ENCODE peak calls at places on chromosome 19, in seven cellular contexts. N is neural progenitor cell; G is breast epithelium; E is body of pancreas; D is tibial artery; B is fibroblast of lung; A is CD4-positive, alpha-beta T cell. S is an unnamed sample.
A peak's percentile ranks its signal among the peaks of the same experiment; 100 is the strongest.

GRCh38 chr19:36420961-36421748 is 2.7 kb upstream of the ZFP82 start:
- DNase-seq in N (peak; percentile 15), G (peak; percentile 51), E (no peak), D (peak; percentile 64), B (peak; percentile 71), A (no peak), S (no peak)

GRCh38 chr19:11451942-11452813 is 16.7 kb downstream of the PRKCSH start:
- DNase-seq in N (peak; percentile 45), G (no peak), E (no peak), D (no peak), B (no peak), A (no peak), S (no peak)

GRCh38 chr19:44747739-44748425 is 626 bp upstream of the BCL3 start:
- DNase-seq in N (peak; percentile 17), G (no peak), E (peak; percentile 78), D (peak; percentile 87), B (peak; percentile 70), A (no peak), S (no peak)

GRCh38 chr19:492091-492531 is 4.2 kb upstream of the MADCAM1 start:
- DNase-seq in N (no peak), G (no peak), E (no peak), D (no peak), B (no peak), A (peak; percentile 48), S (peak; percentile 52)

GRCh38 chr19:51810228-51810627 is 15.3 kb downstream of the FPR3 start:
- DNase-seq in N (no peak), G (no peak), E (no peak), D (no peak), B (no peak), A (no peak), S (no peak)

GRCh38 chr19:42284066-42284501 is 15.0 kb downstream of the CIC start:
- DNase-seq in N (peak; percentile 88), G (peak; percentile 80), E (peak; percentile 84), D (peak; percentile 93), B (peak; percentile 70), A (peak; percentile 84), S (peak; percentile 75)

GRCh38 chr19:14368011-14368513 is 13.2 kb upstream of the ADGRE5 start:
- DNase-seq in N (no peak), G (no peak), E (no peak), D (no peak), B (no peak), A (no peak), S (no peak)

GRCh38 chr19:16366433-16367268 is 42.0 kb downstream of the KLF2 start:
- DNase-seq in N (no peak), G (no peak), E (no peak), D (no peak), B (no peak), A (no peak), S (no peak)

GRCh38 chr19:38985262-38985661 is 9.7 kb upstream of the FBXO17 start:
- DNase-seq in N (no peak), G (no peak), E (no peak), D (no peak), B (no peak), A (no peak), S (no peak)

GRCh38 chr19:20640545-20640944 is 20.8 kb downstream of the ZNF626 start:
- DNase-seq in N (no peak), G (no peak), E (no peak), D (no peak), B (no peak), A (no peak), S (no peak)

GRCh38 chr19:38252935-38253691 is 3.1 kb downstream of the PPP1R14A start:
- DNase-seq in N (peak; percentile 43), G (no peak), E (no peak), D (peak; percentile 94), B (no peak), A (no peak), S (no peak)

GRCh38 chr19:49390978-49391304 is 2.9 kb downstream of the KASH5 start:
- DNase-seq in N (no peak), G (no peak), E (peak; percentile 87), D (no peak), B (no peak), A (no peak), S (no peak)

GRCh38 chr19:13833330-13834265 is 38.4 kb downstream of the ZSWIM4 start:
- DNase-seq in N (peak; percentile 95), G (peak; percentile 99), E (peak; percentile 95), D (peak; percentile 98), B (peak; percentile 87), A (peak; percentile 84), S (peak; percentile 90)

GRCh38 chr19:41939861-41940442 is 11.7 kb upstream of the ERFL start:
- DNase-seq in N (peak; percentile 62), G (no peak), E (no peak), D (no peak), B (no peak), A (no peak), S (no peak)

GRCh38 chr19:52673014-52673413 is 34.9 kb upstream of the ZNF83 start:
- DNase-seq in N (no peak), G (no peak), E (no peak), D (no peak), B (peak; percentile 13), A (no peak), S (no peak)

GRCh38 chr19:14563989-14564650 is 7.7 kb downstream of the NDUFB7 start:
- DNase-seq in N (peak; percentile 71), G (no peak), E (no peak), D (no peak), B (no peak), A (no peak), S (peak; percentile 53)

GRCh38 chr19:44401108-44401786 is at the start of gene ZNF285:
- DNase-seq in N (peak; percentile 98), G (peak; percentile 90), E (peak; percentile 94), D (peak; percentile 94), B (peak; percentile 97), A (peak; percentile 57), S (peak; percentile 53)

GRCh38 chr19:21483589-21484170 is 21.7 kb upstream of the ZNF429 start:
- DNase-seq in N (peak; percentile 45), G (peak; percentile 75), E (peak; percentile 28), D (peak; percentile 66), B (no peak), A (peak; percentile 31), S (peak; percentile 63)

GRCh38 chr19:16117594-16118033 is 5.9 kb downstream of the RAB8A start:
- DNase-seq in N (no peak), G (no peak), E (no peak), D (no peak), B (no peak), A (no peak), S (no peak)

GRCh38 chr19:4694211-4694987 is 24.3 kb upstream of the MYDGF start:
- DNase-seq in N (no peak), G (peak; percentile 93), E (no peak), D (no peak), B (peak; percentile 99), A (no peak), S (no peak)

GRCh38 chr19:11130824-11131455 is 24.6 kb downstream of the SPC24 start:
- DNase-seq in N (peak; percentile 75), G (peak; percentile 89), E (peak; percentile 84), D (peak; percentile 90), B (peak; percentile 41), A (peak; percentile 63), S (peak; percentile 77)

GRCh38 chr19:38741670-38742069 is 2.6 kb downstream of the CAPN12 start:
- DNase-seq in N (no peak), G (no peak), E (no peak), D (no peak), B (no peak), A (no peak), S (no peak)

GRCh38 chr19:35609881-35610353 is 2.6 kb upstream of the HAUS5 start:
- DNase-seq in N (no peak), G (no peak), E (no peak), D (no peak), B (no peak), A (peak; percentile 23), S (no peak)

GRCh38 chr19:19420570-19421301 is 15.3 kb downstream of the GATAD2A start:
- DNase-seq in N (no peak), G (no peak), E (peak; percentile 16), D (no peak), B (peak; percentile 38), A (no peak), S (no peak)

GRCh38 chr19:15526408-15526807 is 18.1 kb downstream of the CYP4F22 start:
- DNase-seq in N (no peak), G (no peak), E (no peak), D (no peak), B (no peak), A (no peak), S (no peak)

GRCh38 chr19:30529876-30530275 is 157.7 kb downstream of the ZNF536 start:
- DNase-seq in N (no peak), G (no peak), E (no peak), D (no peak), B (no peak), A (no peak), S (no peak)
- H3K9me3 ChIP-seq in N (no peaks in the 10 kb centered on the region), G (no peaks in the 10 kb centered on the region), E (no peaks in the 10 kb centered on the region), D (no peaks in the 10 kb centered on the region), B (no peaks in the 10 kb centered on the region), A (no peaks in the 10 kb centered on the region), S (no peaks in the 10 kb centered on the region)

DNA sequence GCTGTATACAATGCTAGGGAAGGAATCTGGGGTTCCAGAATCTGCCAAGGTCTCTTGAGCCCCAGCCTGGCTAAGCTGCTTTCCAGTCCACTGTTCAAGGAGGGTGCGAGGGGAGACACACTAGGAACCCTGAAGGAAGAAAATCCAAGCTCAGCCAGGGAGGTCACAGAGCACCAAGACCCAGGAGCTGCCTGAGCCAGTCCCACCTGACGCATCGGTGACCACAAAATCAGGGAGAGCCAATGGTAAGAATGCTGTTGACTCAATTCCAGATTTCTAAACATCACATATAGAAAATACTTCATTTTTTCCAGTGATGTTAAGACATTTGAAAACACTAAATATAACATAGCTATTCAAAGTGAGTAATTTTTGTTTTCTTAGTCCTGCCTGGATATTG is 50.1 kb downstream of the CEP89 start:
- DNase-seq in N (no peak), G (no peak), E (no peak), D (no peak), B (no peak), A (no peak), S (no peak)
- H3K9me3 ChIP-seq in N (no peaks in the 10 kb centered on the region), G (no peaks in the 10 kb centered on the region), E (no peaks in the 10 kb centered on the region), D (no peaks in the 10 kb centered on the region), B (no peaks in the 10 kb centered on the region), A (no peaks in the 10 kb centered on the region), S (no peaks in the 10 kb centered on the region)

GRCh38 chr19:22602631-22603272 is 31.4 kb upstream of the ZNF492 start:
- DNase-seq in N (no peak), G (no peak), E (no peak), D (no peak), B (no peak), A (no peak), S (no peak)
- H3K9me3 ChIP-seq in N (peaks cover 6% of the 10 kb centered on the region), G (peaks cover 3% of the 10 kb centered on the region), E (no peaks in the 10 kb centered on the region), D (no peaks in the 10 kb centered on the region), B (no peaks in the 10 kb centered on the region), A (no peaks in the 10 kb centered on the region), S (no peaks in the 10 kb centered on the region)

GRCh38 chr19:27964165-27964564 is 1248.8 kb downstream of the UQCRFS1 start:
- DNase-seq in N (no peak), G (no peak), E (no peak), D (no peak), B (peak; percentile 39), A (no peak), S (no peak)

GRCh38 chr19:27962260-27962659 is 1250.7 kb downstream of the UQCRFS1 start:
- DNase-seq in N (no peak), G (no peak), E (no peak), D (no peak), B (peak; percentile 79), A (no peak), S (no peak)

GRCh38 chr19:27971869-27972268 is 1241.1 kb downstream of the UQCRFS1 start:
- DNase-seq in N (no peak), G (no peak), E (no peak), D (no peak), B (no peak), A (no peak), S (no peak)

GRCh38 chr19:27971071-27971470 is 1241.9 kb downstream of the UQCRFS1 start:
- DNase-seq in N (peak; percentile 86), G (no peak), E (no peak), D (no peak), B (peak; percentile 88), A (no peak), S (no peak)

GRCh38 chr19:27966390-27966816 is 1246.5 kb downstream of the UQCRFS1 start:
- DNase-seq in N (peak; percentile 19), G (no peak), E (no peak), D (no peak), B (no peak), A (no peak), S (no peak)
- H3K9me3 ChIP-seq in N (no peaks in the 10 kb centered on the region), G (no peaks in the 10 kb centered on the region), E (no peaks in the 10 kb centered on the region), D (no peaks in the 10 kb centered on the region), B (no peaks in the 10 kb centered on the region), A (no peaks in the 10 kb centered on the region), S (no peaks in the 10 kb centered on the region)

S was measured in T-helper 17 cell.